ENCODE peak calls at places on chromosome 21, in five cellular contexts. P is IMR-90, F is tibial nerve, O is uterus, V is NB4. D is an unnamed sample.

GRCh38 chr21:29078884-29079765 is 5.7 kb upstream of the CCT8 start:
- DNase-seq in P (no peak), F (peak; percentile 40), V (peak; percentile 76), O (no peak), D (peak; percentile 31)

GRCh38 chr21:29077651-29078090 is 4.2 kb upstream of the CCT8 start:
- DNase-seq in O (no peak), P (peak; percentile 48), V (no peak), F (no peak), D (peak; percentile 49)

GRCh38 chr21:14306143-14306907 is 76.6 kb downstream of the HSPA13 start:
- DNase-seq in O (no peak), V (peak; percentile 28), F (no peak), P (peak; percentile 3), D (no peak)

GRCh38 chr21:45670731-45671130 is 27.2 kb downstream of the PCBP3 start:
- DNase-seq in O (no peak), V (no peak), F (no peak), P (no peak), D (no peak)

GRCh38 chr21:22965455-22966125 is 1967.4 kb downstream of the NCAM2 start:
- DNase-seq in V (no peak), P (no peak), O (no peak), F (no peak), D (no peak)

GRCh38 chr21:44829507-44830092 is 11.7 kb upstream of the SUMO3 start:
- DNase-seq in O (no peak), F (no peak), P (no peak), V (no peak), D (no peak)

GRCh38 chr21:46325073-46325912 is 1.3 kb downstream of the PCNT start:
- DNase-seq in P (peak; percentile 47), O (peak; percentile 28), V (peak; percentile 78), F (no peak), D (peak; percentile 42)

GRCh38 chr21:37139902-37140301 is 66.8 kb downstream of the TTC3 start:
- DNase-seq in P (peak; percentile 71), O (no peak), V (no peak), F (no peak), D (no peak)

GRCh38 chr21:36854391-36854790 is 112.1 kb downstream of the HLCS start:
- DNase-seq in O (no peak), P (peak; percentile 34), V (peak; percentile 70), F (no peak), D (no peak)

GRCh38 chr21:36860736-36861594 is 105.5 kb downstream of the HLCS start:
- DNase-seq in P (peak; percentile 79), F (no peak), O (no peak), V (no peak), D (no peak)

GRCh38 chr21:14403681-14404318 is 20.9 kb upstream of the HSPA13 start:
- DNase-seq in F (no peak), O (no peak), P (peak; percentile 45), V (peak; percentile 56), D (no peak)

GRCh38 chr21:24223625-24224024 is 1383.7 kb downstream of the MRPL39 start:
- DNase-seq in F (no peak), V (no peak), O (no peak), P (peak; percentile 37), D (no peak)

GRCh38 chr21:29022141-29022540 is 2.3 kb upstream of the USP16 start:
- DNase-seq in O (no peak), P (no peak), F (no peak), V (peak; percentile 15), D (no peak)

GRCh38 chr21:45303751-45304150 is 16.1 kb upstream of the POFUT2 start:
- DNase-seq in P (no peak), F (no peak), O (no peak), V (no peak), D (peak; percentile 9)

GRCh38 chr21:25908495-25908894 is 173.7 kb downstream of the GABPA start:
- DNase-seq in P (no peak), O (no peak), F (no peak), V (no peak), D (no peak)

GRCh38 chr21:45450741-45451740 is 46.1 kb downstream of the COL18A1 start:
- DNase-seq in F (no peak), V (no peak), P (no peak), O (no peak), D (no peak)

GRCh38 chr21:45836268-45836655 is 145.3 kb upstream of the COL6A1 start:
- DNase-seq in F (no peak), O (no peak), P (peak; percentile 61), V (no peak), D (no peak)

GRCh38 chr21:14270631-14271030 is 54.7 kb downstream of the RBM11 start:
- DNase-seq in V (no peak), O (no peak), F (no peak), P (no peak), D (no peak)

GRCh38 chr21:43777953-43778352 is 1.8 kb upstream of the CSTB start:
- DNase-seq in V (no peak), P (no peak), O (no peak), F (no peak), D (no peak)

GRCh38 chr21:43775190-43775589 is 918 bp downstream of the CSTB start:
- DNase-seq in F (no peak), P (no peak), V (no peak), O (no peak), D (no peak)

GRCh38 chr21:43779660-43780059 is 3.6 kb upstream of the CSTB start:
- DNase-seq in O (no peak), F (no peak), P (no peak), V (no peak), D (no peak)

GRCh38 chr21:43775795-43776430 is at the start of gene CSTB:
- DNase-seq in O (peak; percentile 68), P (peak; percentile 38), F (peak; percentile 88), V (peak; percentile 85), D (peak; percentile 74)

DNA sequence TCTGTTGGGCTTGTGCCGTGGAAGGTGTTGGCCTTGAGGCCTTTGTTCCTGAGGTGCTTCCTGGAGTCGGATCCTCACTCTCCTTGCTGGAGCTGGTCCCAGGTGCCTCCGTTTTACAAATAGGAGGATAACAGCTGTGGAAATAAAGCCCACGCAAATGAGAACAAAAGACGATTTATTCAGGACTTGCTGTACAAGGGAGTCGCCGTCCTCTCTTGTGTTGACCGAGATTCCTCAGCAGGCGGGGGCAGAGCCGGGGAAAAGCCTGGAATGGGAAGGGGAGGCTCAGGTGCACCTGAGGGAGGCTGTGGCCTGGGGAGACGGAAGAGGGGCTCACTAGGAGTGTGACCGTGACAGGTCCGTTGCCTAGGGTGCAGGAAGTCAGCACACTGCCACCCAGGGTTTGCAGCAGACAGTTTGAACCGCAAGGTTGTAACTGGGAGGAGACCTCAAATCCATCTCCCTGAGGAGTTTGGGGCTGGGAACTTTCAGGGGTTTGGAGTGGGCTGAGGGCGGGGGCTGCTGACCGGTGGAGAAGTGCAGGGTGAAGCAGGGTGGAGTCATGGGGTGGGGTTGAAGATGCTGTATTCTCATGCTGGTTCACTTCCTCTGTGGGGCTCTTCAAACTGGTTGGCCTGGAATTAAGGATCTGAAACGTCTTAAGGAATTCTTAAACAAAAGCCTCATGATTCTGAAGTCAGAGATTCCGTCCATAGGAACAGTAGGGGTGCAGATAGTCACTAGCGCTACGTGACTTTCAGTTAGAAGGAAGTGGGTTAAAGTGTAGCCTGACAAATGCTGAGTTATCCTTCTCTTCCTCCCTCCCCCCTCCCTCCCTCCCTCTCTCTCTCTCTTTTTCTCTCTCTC is 2.6 kb upstream of the CSTB start:
- DNase-seq in V (peak; percentile 66), F (no peak), P (peak; percentile 29), O (no peak), D (no peak)
- TF ChIP-seq POLR2A in V (no peak), F (no peak), P (no peak), O (no peak), D (no peak)

DNA sequence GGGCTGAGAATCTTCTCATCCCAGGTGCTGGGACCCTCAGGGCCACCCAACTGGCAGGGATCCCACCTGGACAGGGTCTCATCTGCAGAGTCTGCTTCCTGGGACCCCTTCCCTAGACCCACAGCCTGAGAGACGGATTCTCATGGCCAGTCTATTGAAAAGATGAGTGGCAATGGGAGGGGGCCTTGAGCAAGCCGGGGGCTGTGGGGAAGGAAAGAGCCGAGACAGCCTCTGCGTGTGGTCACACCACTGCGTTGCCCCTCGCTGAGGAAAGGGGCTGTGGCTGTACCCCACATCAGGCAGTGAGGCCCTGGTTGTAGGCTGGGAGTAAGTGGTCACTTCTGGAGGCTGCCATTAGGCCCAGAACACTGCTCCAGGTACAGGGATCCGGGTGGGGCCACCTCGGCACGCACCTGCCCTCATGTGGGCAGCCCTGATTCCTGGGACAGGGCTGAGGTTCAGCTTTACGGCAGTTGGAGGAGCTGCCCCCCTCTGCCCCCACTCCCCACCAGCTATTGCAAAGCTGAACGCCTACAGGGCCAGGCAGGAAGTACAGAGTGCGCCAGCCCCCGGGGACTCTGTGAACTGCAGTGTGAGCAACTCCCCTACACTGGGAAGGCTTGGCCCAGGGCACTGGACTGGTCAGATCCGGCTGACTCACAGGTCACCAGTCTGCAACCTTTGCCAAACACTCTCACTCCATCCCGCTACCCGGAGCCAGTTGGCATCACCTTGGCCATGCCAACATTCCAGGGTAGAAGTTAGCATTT is 106.9 kb downstream of the RIPK4 start:
- DNase-seq in V (peak; percentile 48), P (peak; percentile 24), F (peak; percentile 19), O (no peak), D (no peak)
- TF ChIP-seq CTCF in V (no peak), P (no peak), F (no peak), O (no peak), D (no peak)

GRCh38 chr21:34889287-34889536 is 159.9 kb downstream of the RUNX1 start:
- DNase-seq in O (peak; percentile 25), F (no peak), V (no peak), P (peak; percentile 74), D (no peak)

GRCh38 chr21:34888569-34889286 is 160.4 kb downstream of the RUNX1 start:
- DNase-seq in O (peak; percentile 88), F (peak; percentile 91), P (peak; percentile 96), V (peak; percentile 95), D (peak; percentile 93)

GRCh38 chr21:34886554-34887385 is 162.3 kb downstream of the RUNX1 start:
- DNase-seq in O (no peak), V (peak; percentile 66), F (no peak), P (no peak), D (peak; percentile 23)

GRCh38 chr21:34889537-34890257 is 159.4 kb downstream of the RUNX1 start:
- DNase-seq in O (peak; percentile 36), P (peak; percentile 77), V (peak; percentile 92), F (peak; percentile 54), D (peak; percentile 78)

DNA sequence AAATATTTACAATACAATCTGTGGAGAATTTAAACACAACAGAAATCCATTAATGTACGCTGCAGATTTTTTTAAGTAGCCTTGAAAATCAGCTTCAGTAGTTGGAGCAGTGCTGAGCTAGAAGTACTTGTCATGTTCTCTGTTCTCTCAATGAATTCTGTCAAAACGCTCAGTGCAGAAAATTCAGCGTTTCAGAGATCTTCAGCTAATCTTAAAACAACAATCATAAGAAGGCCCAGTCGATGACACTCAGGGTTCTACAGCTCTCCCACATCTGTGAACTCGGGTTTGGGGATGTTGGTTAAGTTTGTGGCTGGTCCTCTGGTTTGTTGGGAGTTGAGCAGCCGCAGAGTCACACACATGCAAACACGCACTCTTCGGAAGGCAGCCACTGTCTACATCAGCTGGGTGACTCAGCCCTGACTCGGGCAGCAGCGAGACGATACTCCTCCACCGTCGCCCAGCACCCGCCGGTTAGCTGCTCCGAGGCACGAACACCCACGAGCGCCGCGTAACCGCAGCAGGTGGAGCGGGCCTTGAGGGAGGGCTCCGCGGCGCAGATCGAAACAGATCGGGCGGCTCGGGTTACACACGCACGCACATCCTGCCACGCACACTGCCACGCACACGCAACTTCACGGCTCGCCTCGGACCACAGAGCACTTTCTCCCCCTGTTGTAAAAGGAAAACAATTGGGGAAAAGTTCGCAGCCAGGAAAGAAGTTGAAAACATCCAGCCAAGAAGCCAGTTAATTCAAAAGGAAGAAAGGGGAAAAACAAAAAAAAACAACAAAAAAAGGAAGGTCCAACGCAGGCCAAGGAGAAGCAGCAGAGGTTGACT is 161.2 kb downstream of the RUNX1 start:
- DNase-seq in F (peak; percentile 65), P (peak; percentile 99), O (peak; percentile 55), V (peak; percentile 91), D (peak; percentile 63)
- TF ChIP-seq POLR2A in F (no peak), P (peak; percentile 91), O (no peak), V (no peak), D (no peak)

GRCh38 chr21:18869105-18869504 is 465.5 kb upstream of the TMPRSS15 start:
- DNase-seq in F (no peak), V (no peak), P (no peak), O (no peak), D (no peak)
- TF ChIP-seq CTCF in F (no peak), V (no peak), P (no peak), O (no peak), D (no peak)